ENCODE peak calls at places on chromosomes 4 and X, in five cellular contexts. Z is GM12878, P is H1, W is K562, R is HepG2. Y is an unnamed sample.
A peak's percentile ranks its signal among the peaks of the same experiment; 100 is the strongest.

GRCh38 chr4:7074423-7074822 is 6.6 kb upstream of the GRPEL1 start:
- DNase-seq in P (no peak), W (no peak), Z (no peak), R (no peak), Y (no peak)

GRCh38 chrX:38857736-38858432 is 56.6 kb downstream of the MID1IP1 start:
- DNase-seq in Z (no peak), P (no peak), R (no peak), W (no peak), Y (no peak)

GRCh38 chrX:111262086-111262485 is 8.2 kb downstream of the CAPN6 start:
- DNase-seq in P (no peak), W (no peak), R (no peak), Z (no peak), Y (no peak)

GRCh38 chr4:169270156-169270809 is 473 bp downstream of the SH3RF1 start:
- DNase-seq in Z (no peak), W (peak; percentile 28), R (no peak), P (no peak), Y (no peak)

GRCh38 chr4:92235741-92236140 is 68.0 kb upstream of the GRID2 start:
- DNase-seq in Z (no peak), R (no peak), P (no peak), W (no peak), Y (no peak)

GRCh38 chrX:70436380-70436779 is 8.3 kb upstream of the DLG3 start:
- DNase-seq in Z (no peak), W (peak; percentile 65), R (no peak), P (no peak), Y (no peak)

GRCh38 chrX:29231800-29232199 is 644.6 kb downstream of the IL1RAPL1 start:
- DNase-seq in P (no peak), R (no peak), Z (no peak), W (no peak), Y (no peak)

GRCh38 chr4:17325098-17325497 is 186.8 kb downstream of the QDPR start:
- DNase-seq in Z (no peak), W (no peak), P (no peak), R (no peak), Y (no peak)

GRCh38 chr4:189304755-189305154 is 635.9 kb upstream of the FRG1 start:
- DNase-seq in R (no peak), P (no peak), W (no peak), Z (no peak), Y (no peak)

DNA sequence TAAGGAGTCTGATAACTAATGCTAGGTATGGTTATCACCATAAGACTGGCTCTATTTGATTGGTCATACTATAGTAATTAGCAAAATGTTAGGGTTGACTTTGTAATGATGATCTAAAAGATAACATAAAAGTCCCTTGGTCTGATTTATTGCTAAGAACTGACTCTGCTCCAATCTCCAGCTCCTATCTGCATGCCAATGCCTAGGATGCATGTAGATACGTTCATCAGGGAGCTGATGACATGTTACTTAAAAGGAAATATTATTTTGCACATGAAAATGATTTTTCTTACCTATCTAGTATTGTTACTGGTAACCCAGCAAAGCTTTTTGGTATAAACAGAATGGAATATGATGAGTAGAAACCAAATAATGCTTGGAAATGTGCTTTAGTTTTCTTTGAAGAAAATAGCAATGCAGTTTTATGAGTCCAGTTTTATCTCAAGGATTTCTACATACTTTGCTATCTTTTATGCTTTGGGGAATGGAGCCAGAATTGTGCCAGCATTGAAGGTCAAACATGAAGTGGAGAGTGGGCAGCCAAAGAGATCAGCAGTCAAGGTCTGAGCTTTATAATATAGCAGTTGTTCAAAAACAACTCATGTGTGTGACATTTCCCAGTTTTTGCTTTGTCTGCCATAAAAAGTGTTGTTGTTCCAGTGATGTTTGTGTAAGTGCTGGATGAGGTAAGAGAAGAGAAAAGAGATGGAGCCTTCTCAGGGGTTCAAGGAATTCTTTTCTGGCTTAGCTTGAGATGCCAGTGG is 121.0 kb downstream of the ARHGAP24 start:
- DNase-seq in W (no peak), P (no peak), R (no peak), Z (no peak), Y (no peak)
- H3K79me2 ChIP-seq in W (peaks cover 53% of the 10 kb centered on the region), P (no peaks in the 10 kb centered on the region), R (no peaks in the 10 kb centered on the region), Z (no peaks in the 10 kb centered on the region), Y (no peaks in the 10 kb centered on the region)

GRCh38 chr4:113540859-113541258 is 220.7 kb downstream of the CAMK2D start:
- DNase-seq in P (no peak), R (no peak), W (no peak), Z (no peak), Y (peak; percentile 26)
- TF ChIP-seq ATF3 in P (no peak), R (no peak), W (no peak), Z (no peak), Y (peak; percentile 53)

GRCh38 chr4:70754470-70754869 is 32.7 kb downstream of the RUFY3 start:
- DNase-seq in W (no peak), P (no peak), R (no peak), Z (no peak), Y (no peak)

GRCh38 chr4:70754990-70755688 is 33.4 kb downstream of the RUFY3 start:
- DNase-seq in W (no peak), R (no peak), Z (no peak), P (no peak), Y (no peak)

GRCh38 chr4:70759126-70759525 is 37.4 kb downstream of the RUFY3 start:
- DNase-seq in Z (no peak), W (no peak), R (no peak), P (no peak), Y (no peak)

GRCh38 chr4:70749313-70749712 is 27.5 kb downstream of the RUFY3 start:
- DNase-seq in Z (no peak), R (no peak), P (no peak), W (no peak), Y (no peak)

GRCh38 chr4:70753630-70754029 is 31.9 kb downstream of the RUFY3 start:
- DNase-seq in P (no peak), W (no peak), R (no peak), Z (no peak), Y (no peak)
- H3K79me2 ChIP-seq in P (no peaks in the 10 kb centered on the region), W (no peaks in the 10 kb centered on the region), R (no peaks in the 10 kb centered on the region), Z (no peaks in the 10 kb centered on the region), Y (peaks cover 9% of the 10 kb centered on the region)

DNA sequence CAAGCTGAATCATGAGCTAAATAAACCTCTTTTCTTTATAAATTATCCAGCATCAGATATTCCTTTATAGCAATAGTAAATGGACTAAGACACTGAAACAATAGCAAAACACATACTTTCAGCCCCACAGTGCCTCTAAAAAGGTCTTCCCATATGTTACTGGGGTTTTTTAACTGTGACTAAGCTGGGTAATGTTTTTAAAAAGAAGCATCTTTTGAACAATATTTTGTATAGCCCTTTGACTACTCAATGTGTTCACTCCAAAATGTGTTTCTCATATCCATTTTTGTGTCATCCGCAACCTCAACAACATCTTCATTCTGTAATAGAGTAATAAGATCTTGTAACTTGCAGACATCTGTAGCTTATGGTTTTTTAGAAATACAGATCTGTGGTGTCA is 218.7 kb upstream of the S100G start:
- DNase-seq in Z (no peak), R (no peak), W (no peak), P (no peak), Y (no peak)
- TF ChIP-seq ATF3 in Z (no peak), R (no peak), W (no peak), P (no peak), Y (no peak)

DNA sequence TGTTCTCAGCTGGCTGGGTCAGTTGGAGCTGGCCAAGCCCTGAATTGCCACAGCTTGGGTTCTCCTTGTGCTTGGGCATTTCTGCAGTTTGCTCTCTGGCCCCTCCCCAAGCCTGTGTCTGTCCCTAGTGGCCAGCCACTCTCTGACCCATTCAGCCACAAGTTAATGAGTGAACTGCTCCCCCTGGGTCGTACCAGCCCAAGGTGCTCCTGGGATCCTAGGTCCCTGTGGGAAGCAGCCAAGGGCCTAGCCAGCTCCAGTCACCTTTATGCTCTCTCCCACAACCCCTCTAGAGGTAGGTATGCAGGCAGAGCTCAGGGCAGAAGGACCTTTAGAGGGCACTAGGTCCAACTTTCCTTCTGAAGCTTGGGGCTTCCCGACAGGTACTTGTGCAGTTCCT is 51.5 kb downstream of the STARD8 start:
- DNase-seq in R (peak; percentile 66), Z (no peak), W (no peak), P (no peak), Y (no peak)
- H3K79me2 ChIP-seq in R (no peaks in the 10 kb centered on the region), Z (no peaks in the 10 kb centered on the region), W (peaks cover 100% of the 10 kb centered on the region), P (no peaks in the 10 kb centered on the region), Y (no peaks in the 10 kb centered on the region)

GRCh38 chrX:19836337-19836736 is 51.1 kb downstream of the SH3KBP1 start:
- DNase-seq in W (no peak), R (no peak), Z (no peak), P (no peak), Y (no peak)

GRCh38 chrX:19839770-19840254 is 47.6 kb downstream of the SH3KBP1 start:
- DNase-seq in W (no peak), R (no peak), Z (peak; percentile 64), P (no peak), Y (peak; percentile 72)

GRCh38 chrX:19842542-19842941 is 44.9 kb downstream of the SH3KBP1 start:
- DNase-seq in P (no peak), Z (no peak), W (no peak), R (no peak), Y (no peak)

DNA sequence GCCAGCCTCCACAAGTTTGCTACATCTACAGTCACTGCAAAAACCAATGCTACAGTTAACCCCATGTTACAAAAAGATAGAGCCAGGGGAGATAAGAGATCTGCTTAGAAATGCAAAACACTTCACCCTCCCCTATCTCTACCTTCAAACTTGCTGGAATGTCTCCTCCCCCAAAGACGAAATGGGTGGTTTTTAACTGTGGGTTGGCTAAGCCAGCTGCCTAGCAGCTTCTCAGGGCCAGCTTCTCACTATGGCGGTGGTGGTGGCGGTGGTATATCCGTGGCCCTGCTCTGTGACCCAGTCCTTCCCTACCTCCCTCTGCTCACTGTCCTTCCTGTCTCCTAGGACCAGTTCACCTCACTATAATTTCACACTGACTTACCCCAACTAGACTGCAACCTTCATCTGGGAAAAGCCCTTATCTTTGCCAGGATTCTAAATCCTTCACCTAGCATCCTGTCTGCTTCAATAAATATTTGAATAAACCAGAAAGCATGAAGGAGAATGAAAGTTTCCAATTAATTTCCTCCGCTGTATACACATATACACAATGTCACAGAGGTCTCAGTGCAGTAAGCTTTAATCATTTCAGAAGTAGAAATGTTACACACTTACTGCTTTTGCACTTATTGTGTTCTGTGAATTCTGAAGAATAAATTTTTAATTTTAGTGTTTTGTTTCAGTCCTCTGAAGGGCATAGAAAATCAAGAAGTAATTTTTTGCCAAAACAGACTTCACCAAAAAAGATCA is 46.3 kb downstream of the SH3KBP1 start:
- DNase-seq in P (peak; percentile 13), W (no peak), Z (peak; percentile 64), R (peak; percentile 1), Y (no peak)
- TF ChIP-seq ATF3 in P (no peak), W (no peak), Z (no peak), R (no peak), Y (no peak)

DNA sequence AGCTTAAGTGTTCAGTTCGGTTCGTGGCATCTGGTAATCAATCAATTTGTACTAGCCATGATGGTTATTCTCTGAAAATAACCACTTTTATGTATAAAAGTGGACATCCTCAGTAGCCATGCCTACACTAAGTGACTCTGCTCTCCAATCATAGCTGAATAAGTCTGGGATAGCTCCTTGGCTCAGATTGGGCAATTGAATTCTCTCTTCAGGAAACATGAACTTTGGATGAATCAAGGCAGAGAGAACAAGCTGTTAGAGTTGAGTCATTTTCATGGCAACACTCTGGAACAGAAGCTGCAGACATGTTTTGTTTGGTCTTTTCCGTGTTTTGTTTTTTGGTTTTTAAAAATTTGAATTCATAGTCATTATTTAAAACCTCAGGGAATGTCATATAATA is 66.8 kb upstream of the TMEM164 start:
- DNase-seq in P (no peak), Z (no peak), R (no peak), W (no peak), Y (no peak)
- H3K79me2 ChIP-seq in P (no peaks in the 10 kb centered on the region), Z (no peaks in the 10 kb centered on the region), R (no peaks in the 10 kb centered on the region), W (no peaks in the 10 kb centered on the region), Y (no peaks in the 10 kb centered on the region)

GRCh38 chrX:32514986-32515385 is 696.4 kb downstream of the DMD start:
- DNase-seq in R (no peak), Z (no peak), W (no peak), P (no peak), Y (no peak)
- TF ChIP-seq ATF3 in R (no peak), Z (no peak), W (no peak), P (no peak), Y (no peak)

GRCh38 chr4:106344324-106344970 is 24.1 kb downstream of the GIMD1 start:
- DNase-seq in W (no peak), Z (no peak), R (peak; percentile 82), P (no peak), Y (no peak)
- H3K79me2 ChIP-seq in W (peaks cover 52% of the 10 kb centered on the region), Z (peaks cover 5% of the 10 kb centered on the region), R (peaks cover 56% of the 10 kb centered on the region), P (no peaks in the 10 kb centered on the region), Y (peaks cover 65% of the 10 kb centered on the region)